ENCODE peak calls at places on chromosomes 2 and 18, in four cellular contexts. D is vagina, U is esophagus squamous epithelium, G is HepG2. N is an unnamed sample. For H3K36me3 and H3K4me1, the result is how much of the 10 kb centered on the place peaks cover.

GRCh38 chr2:69046221-69046662 is 33.3 kb downstream of the ANTXR1 start:
- DNase-seq in D (no peak), U (no peak), G (peak), N (peak)

GRCh38 chr2:241269707-241270520 is 45.6 kb downstream of the HDLBP start:
- DNase-seq in D (no peak), U (no peak), G (no peak), N (no peak)

GRCh38 chr2:240452471-240453256 is 17.2 kb downstream of the GPC1 start:
- DNase-seq in D (no peak), U (no peak), G (peak), N (peak)

GRCh38 chr2:200365209-200365608 is 58.7 kb downstream of the SPATS2L start:
- DNase-seq in D (no peak), U (no peak), G (no peak), N (no peak)

GRCh38 chr2:238987352-238987981 is 139.6 kb downstream of the TWIST2 start:
- DNase-seq in D (no peak), U (no peak), G (no peak), N (peak)

GRCh38 chr2:199882667-199883066 is 28.4 kb upstream of the C2orf69 start:
- DNase-seq in D (no peak), U (no peak), G (no peak), N (no peak)

GRCh38 chr2:24304098-24304497 is 56.2 kb downstream of the ITSN2 start:
- DNase-seq in D (no peak), U (no peak), G (peak), N (no peak)

GRCh38 chr2:154097823-154098398 is 226.2 kb downstream of the GALNT13 start:
- DNase-seq in D (no peak), U (no peak), G (no peak), N (no peak)

GRCh38 chr18:39795350-39795749 is 2159.7 kb upstream of the PIK3C3 start:
- DNase-seq in D (no peak), U (no peak), G (no peak), N (no peak)

GRCh38 chr2:106193491-106193976 is 567 bp downstream of the UXS1 start:
- DNase-seq in D (no peak), U (no peak), G (peak), N (peak)

GRCh38 chr2:144516981-144517824 is 2.7 kb downstream of the ZEB2 start:
- DNase-seq in D (no peak), U (no peak), G (no peak), N (peak)

GRCh38 chr2:26429779-26430654 is 28.3 kb downstream of the DRC1 start:
- DNase-seq in D (no peak), U (no peak), G (no peak), N (no peak)

GRCh38 chr2:63050186-63050915 is at the start of gene OTX1:
- DNase-seq in D (no peak), U (no peak), G (peak), N (peak)

GRCh38 chr2:222952204-222952603 is 91.4 kb downstream of the ACSL3 start:
- DNase-seq in D (no peak), U (no peak), G (no peak), N (no peak)

GRCh38 chr2:193240752-193241151 is 1046.0 kb upstream of the TMEFF2 start:
- DNase-seq in D (no peak), U (no peak), G (peak), N (no peak)

GRCh38 chr2:19038096-19039015 is 320.1 kb downstream of the OSR1 start:
- DNase-seq in D (no peak), U (no peak), G (no peak), N (peak)

GRCh38 chr2:170034596-170034995 is 143.4 kb upstream of the MYO3B start:
- DNase-seq in D (no peak), U (no peak), G (no peak), N (no peak)

GRCh38 chr2:15543058-15543457 is 18.1 kb downstream of the NBAS start:
- DNase-seq in D (no peak), U (no peak), G (no peak), N (no peak)

GRCh38 chr18:76347341-76347740 is 147.7 kb downstream of the ZNF516 start:
- DNase-seq in D (no peak), U (no peak), G (no peak), N (no peak)

GRCh38 chr2:12721571-12722444 is 5.1 kb downstream of the TRIB2 start:
- DNase-seq in D (no peak), U (no peak), G (no peak), N (peak)

GRCh38 chr2:43899589-43899988 is 60.8 kb downstream of the ABCG8 start:
- DNase-seq in D (no peak), U (no peak), G (no peak), N (no peak)

GRCh38 chr2:211174021-211174420 is 617.6 kb downstream of the CPS1 start:
- DNase-seq in D (no peak), U (no peak), G (no peak), N (no peak)

GRCh38 chr2:238568455-238569414 is 142.0 kb downstream of the ASB1 start:
- DNase-seq in D (no peak), U (no peak), G (no peak), N (no peak)

GRCh38 chr2:165827219-165827920 is 33.3 kb upstream of the GALNT3 start:
- DNase-seq in D (no peak), U (no peak), G (no peak), N (no peak)

GRCh38 chr2:45922577-45922988 is 271.1 kb downstream of the PRKCE start:
- DNase-seq in D (no peak), U (no peak), G (no peak), N (no peak)

GRCh38 chr2:96145028-96145939 is at the start of gene DUSP2:
- DNase-seq in D (no peak), U (peak), G (no peak), N (no peak)

GRCh38 chr2:185833864-185834263 is 95.3 kb downstream of the FSIP2 start:
- DNase-seq in D (no peak), U (no peak), G (no peak), N (no peak)

GRCh38 chr2:121386707-121387106 is 101.7 kb upstream of the TFCP2L1 start:
- DNase-seq in D (no peak), U (no peak), G (no peak), N (no peak)

GRCh38 chr2:108619916-108620620 is 85.8 kb downstream of the LIMS1 start:
- DNase-seq in D (no peak), U (no peak), G (no peak), N (no peak)

GRCh38 chr2:36553690-36554089 is 44.3 kb downstream of the FEZ2 start:
- DNase-seq in D (no peak), U (no peak), G (no peak), N (no peak)

GRCh38 chr2:197140045-197140444 is 170.5 kb downstream of the ANKRD44 start:
- DNase-seq in D (no peak), U (no peak), G (no peak), N (no peak)

GRCh38 chr18:47490882-47491281 is 239.4 kb upstream of the SKOR2 start:
- DNase-seq in D (no peak), U (no peak), G (no peak), N (no peak)

GRCh38 chr2:62482558-62483352 is 23.2 kb downstream of the TMEM17 start:
- DNase-seq in D (no peak), U (no peak), G (no peak), N (no peak)

DNA sequence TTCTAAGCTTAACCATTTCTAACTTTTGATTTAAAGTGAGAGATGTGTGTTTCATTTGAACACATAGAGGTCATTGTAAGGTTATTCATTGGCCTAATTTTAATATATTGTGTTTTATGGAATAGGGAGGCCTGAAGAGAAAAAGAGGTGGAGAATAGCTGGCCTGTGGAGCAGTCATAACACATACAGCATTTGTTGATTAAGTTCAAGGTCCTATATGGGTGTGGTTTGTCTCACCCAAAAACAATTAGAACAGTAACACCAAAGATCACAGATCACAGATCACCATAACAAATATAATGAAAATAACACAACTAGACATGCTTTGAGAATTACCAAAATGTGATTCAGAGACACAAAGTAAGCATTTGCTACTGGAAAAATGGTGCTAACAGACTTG is 252.4 kb upstream of the SPOPL start:
- DNase-seq in D (no peak), U (no peak), G (no peak), N (no peak)
- H3K36me3 ChIP-seq in D (under half), U (under half), G (under half), N (under half)

DNA sequence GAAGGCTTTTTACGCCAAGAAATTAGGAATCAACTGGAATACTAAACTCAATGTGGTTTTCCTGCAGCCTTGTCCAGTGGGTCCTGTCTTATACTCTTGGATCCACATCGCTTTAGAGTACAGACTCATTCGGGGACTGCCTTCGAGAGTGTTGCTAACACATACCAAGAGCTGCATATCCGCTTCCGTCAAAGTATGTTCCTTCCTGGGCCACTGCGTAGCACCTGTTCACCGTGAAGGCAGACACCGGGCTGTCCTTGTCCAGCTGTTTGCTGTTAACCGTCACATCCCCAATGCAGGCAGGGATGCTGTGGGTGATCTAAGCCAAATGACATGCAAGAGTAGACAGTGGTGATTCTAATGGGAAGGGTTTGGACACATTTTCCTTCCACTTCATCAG is 169.4 kb downstream of the LAMA1 start:
- DNase-seq in D (no peak), U (no peak), G (no peak), N (no peak)
- H3K4me1 ChIP-seq in D (under half), U (under half), G (under half), N (under half)

DNA sequence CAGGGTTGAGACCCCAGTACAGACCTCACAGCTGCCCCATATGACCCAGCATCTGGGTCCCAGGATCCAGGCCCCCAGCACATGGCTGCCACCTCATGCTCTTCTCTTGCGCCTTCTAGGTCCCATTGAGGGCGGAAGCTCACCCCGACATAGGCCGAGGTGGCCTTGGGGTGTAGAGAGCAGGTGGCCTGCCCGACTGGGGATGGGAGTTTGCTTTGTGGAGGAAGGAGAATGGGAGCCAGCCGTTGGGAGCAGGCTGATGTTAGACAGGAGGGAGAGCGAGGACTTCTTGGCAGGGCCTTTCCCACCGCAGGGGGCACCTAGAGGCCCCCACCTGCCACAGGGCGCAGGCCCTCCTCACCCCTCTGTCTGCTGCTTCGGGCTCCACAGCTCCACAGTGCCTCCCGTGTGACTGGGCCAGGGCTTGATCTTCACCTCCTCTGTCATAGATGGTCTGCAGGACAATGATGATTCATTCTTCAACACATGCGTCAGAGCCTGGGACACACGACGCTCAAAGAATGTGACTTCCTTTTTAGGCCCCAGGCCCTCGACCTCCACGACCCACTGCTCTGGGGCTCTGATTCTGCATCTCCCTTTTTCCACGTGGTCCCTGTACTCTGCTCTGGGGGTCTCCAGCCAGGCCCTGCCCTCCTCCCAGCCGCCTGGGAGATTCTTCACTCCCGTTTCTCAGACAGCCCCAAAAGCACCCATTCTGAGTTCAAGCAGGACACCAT is 86.6 kb upstream of the ODC1 start:
- DNase-seq in D (no peak), U (no peak), G (peak), N (peak)
- H3K36me3 ChIP-seq in D (under half), U (under half), G (under half), N (under half)

GRCh38 chr2:66561645-66562336 is 126.9 kb downstream of the MEIS1 start:
- DNase-seq in D (no peak), U (no peak), G (no peak), N (peak)

GRCh38 chr2:66560683-66561082 is 125.8 kb downstream of the MEIS1 start:
- DNase-seq in D (no peak), U (no peak), G (no peak), N (no peak)

GRCh38 chr2:66562337-66562685 is 127.4 kb downstream of the MEIS1 start:
- DNase-seq in D (no peak), U (no peak), G (no peak), N (peak)

GRCh38 chr2:66563473-66563872 is 128.5 kb downstream of the MEIS1 start:
- DNase-seq in D (no peak), U (no peak), G (peak), N (no peak)

DNA sequence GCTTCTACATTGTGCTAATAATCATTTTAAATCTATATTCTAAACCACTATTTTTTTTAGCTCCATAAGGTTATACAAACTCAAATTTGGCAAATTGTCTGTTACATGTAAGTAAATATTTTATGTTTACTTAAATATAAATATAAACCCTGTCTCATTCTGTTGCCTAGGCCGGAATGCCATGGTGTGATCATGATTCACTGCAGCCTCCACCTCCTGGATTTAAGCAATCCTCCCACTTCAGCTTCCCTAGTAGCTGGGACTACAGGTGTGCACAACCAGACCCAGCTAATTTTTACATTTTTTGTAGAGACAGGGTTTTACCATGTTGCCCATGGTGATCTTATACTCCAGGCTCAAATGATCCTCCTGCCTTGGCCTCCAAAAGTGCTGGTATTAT is 124.7 kb downstream of the MEIS1 start:
- DNase-seq in D (no peak), U (no peak), G (no peak), N (no peak)
- H3K4me1 ChIP-seq in D (under half), U (under half), G (under half), N (under half)

DNA sequence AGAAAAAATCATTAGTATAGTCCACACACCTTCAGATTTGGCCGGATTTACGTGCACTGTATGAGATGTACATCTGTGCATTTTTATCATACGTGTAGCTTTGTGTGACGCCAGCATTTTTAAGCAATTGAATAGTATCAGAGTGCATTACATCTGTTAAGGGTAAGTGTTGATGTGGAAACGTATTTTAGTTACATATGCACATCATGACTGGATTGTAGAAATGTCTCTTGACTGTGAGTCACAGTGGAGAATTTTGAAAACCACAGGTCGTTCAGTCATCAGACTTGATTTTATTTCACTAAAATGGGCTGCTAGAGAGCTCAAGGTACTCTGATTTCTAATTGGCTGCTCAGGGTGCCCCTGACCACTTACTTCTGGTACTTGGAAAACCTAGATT is 5.4 kb upstream of the GPBAR1 start:
- DNase-seq in D (no peak), U (no peak), G (no peak), N (no peak)
- H3K36me3 ChIP-seq in D (under half), U (under half), G (under half), N (half or more)

GRCh38 chr2:236335696-236336574 is 71.7 kb upstream of the ASB18 start:
- DNase-seq in D (no peak), U (no peak), G (no peak), N (no peak)

GRCh38 chr2:236333417-236334121 is 69.4 kb upstream of the ASB18 start:
- DNase-seq in D (peak), U (no peak), G (no peak), N (no peak)

GRCh38 chr2:236336575-236337464 is 72.6 kb upstream of the ASB18 start:
- DNase-seq in D (no peak), U (no peak), G (no peak), N (no peak)

GRCh38 chr2:236337465-236338325 is 73.5 kb upstream of the ASB18 start:
- DNase-seq in D (no peak), U (no peak), G (no peak), N (no peak)

GRCh38 chr2:236334122-236334876 is 70.1 kb upstream of the ASB18 start:
- DNase-seq in D (no peak), U (no peak), G (no peak), N (no peak)
- H3K4me1 ChIP-seq in D (under half), U (under half), G (under half), N (under half)